ENCODE peak calls at places on chromosomes 2 and 18, in seven cellular contexts. W is cardiac muscle cell, C is upper lobe of right lung, D is SK-N-SH, K is HCT116, I is endodermal cell, L is tibial artery. Q is an unnamed sample.

GRCh38 chr2:14907014-14907612 is 274.6 kb downstream of the LRATD1 start:
- DNase-seq in W (no peak), C (no peak), D (no peak), K (no peak), I (peak; percentile 53), L (no peak), Q (peak; percentile 7)

GRCh38 chr18:13268746-13269285 is 50.3 kb downstream of the LDLRAD4 start:
- DNase-seq in W (no peak), C (no peak), D (no peak), K (no peak), I (no peak), L (no peak), Q (no peak)

GRCh38 chr2:191678437-191679110 is 638 bp downstream of the NABP1 start:
- DNase-seq in W (peak; percentile 52), C (peak; percentile 86), D (peak; percentile 69), K (no peak), I (peak; percentile 76), L (peak; percentile 52), Q (no peak)

GRCh38 chr2:79219383-79219988 is 59.9 kb upstream of the REG3A start:
- DNase-seq in W (peak; percentile 74), C (no peak), D (peak; percentile 36), K (no peak), I (peak; percentile 81), L (no peak), Q (peak; percentile 37)

GRCh38 chr2:224586127-224586702 is 1.1 kb upstream of the CUL3 start:
- DNase-seq in W (no peak), C (no peak), D (no peak), K (no peak), I (no peak), L (no peak), Q (no peak)

GRCh38 chr2:131044078-131044756 is 49.0 kb downstream of the FAM168B start:
- DNase-seq in W (no peak), C (peak; percentile 45), D (no peak), K (no peak), I (peak; percentile 48), L (no peak), Q (no peak)

GRCh38 chr2:235669269-235669831 is 175.5 kb downstream of the AGAP1 start:
- DNase-seq in W (peak; percentile 85), C (peak; percentile 79), D (peak; percentile 90), K (peak; percentile 77), I (peak; percentile 95), L (peak; percentile 45), Q (peak; percentile 77)

GRCh38 chr18:77763530-77763929 is 513.9 kb downstream of the GALR1 start:
- DNase-seq in W (peak; percentile 57), C (no peak), D (no peak), K (no peak), I (no peak), L (no peak), Q (no peak)

GRCh38 chr18:12283256-12283655 is 24.8 kb upstream of the TUBB6 start:
- DNase-seq in W (peak; percentile 52), C (no peak), D (no peak), K (peak; percentile 73), I (peak; percentile 66), L (no peak), Q (no peak)

GRCh38 chr18:6613581-6613980 is 115.9 kb upstream of the ARHGAP28 start:
- DNase-seq in W (no peak), C (no peak), D (no peak), K (no peak), I (no peak), L (no peak), Q (peak; percentile 33)

GRCh38 chr2:240129311-240129710 is 6.8 kb downstream of the COPS9 start:
- DNase-seq in W (no peak), C (no peak), D (no peak), K (no peak), I (no peak), L (peak; percentile 3), Q (no peak)

GRCh38 chr2:207071820-207072219 is 93.9 kb downstream of the KLF7 start:
- DNase-seq in W (no peak), C (no peak), D (no peak), K (no peak), I (no peak), L (no peak), Q (no peak)

GRCh38 chr18:66575263-66575662 is 28.6 kb downstream of the CDH19 start:
- DNase-seq in W (peak; percentile 1), C (no peak), D (no peak), K (no peak), I (no peak), L (no peak), Q (no peak)

GRCh38 chr2:230602562-230603230 is 109.9 kb upstream of the CAB39 start:
- DNase-seq in W (no peak), C (no peak), D (no peak), K (no peak), I (no peak), L (no peak), Q (no peak)

GRCh38 chr2:73528688-73529087 is 113.5 kb downstream of the NAT8 start:
- DNase-seq in W (no peak), C (no peak), D (no peak), K (no peak), I (no peak), L (no peak), Q (no peak)
- H3K9me3 ChIP-seq in W (no peaks in the 10 kb centered on the region), C (peaks cover 37% of the 10 kb centered on the region), D (peaks cover 12% of the 10 kb centered on the region), K (no peaks in the 10 kb centered on the region), I (peaks cover 74% of the 10 kb centered on the region), L (no peaks in the 10 kb centered on the region), Q (peaks cover 8% of the 10 kb centered on the region)

DNA sequence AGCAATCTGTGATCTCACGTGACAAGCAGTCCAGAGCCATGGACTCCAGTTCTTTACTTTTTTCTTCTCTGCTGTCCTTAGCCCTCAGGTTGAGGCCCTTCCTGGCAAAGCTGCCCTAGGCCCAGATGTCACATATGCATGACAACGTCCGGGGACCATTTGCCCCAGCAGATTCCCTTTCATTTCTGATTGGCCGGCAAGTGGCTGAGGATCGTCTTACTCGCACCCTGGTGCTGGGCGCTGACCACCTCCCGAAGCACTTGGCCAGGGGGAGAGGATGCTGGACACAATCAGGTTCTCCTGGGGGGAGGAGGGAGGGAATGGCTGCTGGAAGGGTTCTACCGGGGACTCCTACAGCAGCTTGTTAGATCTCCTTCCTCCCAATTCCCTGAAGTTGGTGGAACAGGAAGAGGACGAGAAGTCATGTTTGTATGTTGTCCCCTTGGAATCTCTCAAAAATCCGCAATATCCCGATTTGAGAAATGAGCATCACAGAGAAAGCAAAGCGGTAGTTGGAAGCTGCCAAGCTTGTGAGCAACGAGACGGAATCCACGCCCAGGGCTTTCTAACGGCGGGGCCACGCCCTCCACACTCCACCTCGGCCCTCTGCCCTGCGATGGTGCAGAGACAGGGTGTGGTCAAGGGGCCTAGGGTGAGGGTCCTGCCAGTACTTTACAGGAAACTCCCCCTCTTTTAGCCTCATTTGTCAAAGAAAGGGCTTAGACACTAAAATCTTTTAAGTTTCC is 61.8 kb upstream of the YWHAQ start:
- DNase-seq in W (no peak), C (peak; percentile 55), D (peak; percentile 14), K (no peak), I (peak; percentile 64), L (peak; percentile 41), Q (no peak)
- H3K4me1 ChIP-seq in W (no peaks in the 10 kb centered on the region), C (peaks cover 5% of the 10 kb centered on the region), D (no peaks in the 10 kb centered on the region), K (peaks cover 3% of the 10 kb centered on the region), I (no peaks in the 10 kb centered on the region), L (peaks cover 16% of the 10 kb centered on the region), Q (no peaks in the 10 kb centered on the region)

DNA sequence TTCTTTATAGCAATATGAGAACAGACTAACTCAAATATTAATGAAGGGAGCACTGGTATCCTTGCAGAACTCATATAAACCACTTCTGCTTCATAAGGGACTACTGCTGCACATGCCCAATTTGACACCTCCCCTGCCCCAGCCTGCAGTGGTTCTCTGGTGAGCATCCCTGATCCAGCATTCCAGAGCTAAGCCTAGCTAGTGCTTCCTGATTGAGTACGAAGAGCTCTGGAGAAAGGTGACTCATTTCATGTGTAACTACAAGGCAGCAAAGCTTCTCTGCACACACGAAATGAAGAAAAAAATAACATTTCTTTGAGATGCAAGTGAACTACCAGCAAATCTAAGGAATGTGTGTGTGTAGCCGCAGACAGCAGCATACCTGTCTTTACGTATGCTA is 22.8 kb upstream of the ADNP2 start:
- DNase-seq in W (no peak), C (no peak), D (no peak), K (no peak), I (no peak), L (no peak), Q (no peak)
- H3K9me3 ChIP-seq in W (no peaks in the 10 kb centered on the region), C (peaks cover 15% of the 10 kb centered on the region), D (peaks cover 21% of the 10 kb centered on the region), K (peaks cover 4% of the 10 kb centered on the region), I (peaks cover 42% of the 10 kb centered on the region), L (peaks cover 3% of the 10 kb centered on the region), Q (no peaks in the 10 kb centered on the region)

GRCh38 chr2:73110622-73111299 is 2.0 kb downstream of the RAB11FIP5 start:
- DNase-seq in W (no peak), C (no peak), D (no peak), K (no peak), I (no peak), L (no peak), Q (no peak)
- H3K4me1 ChIP-seq in W (peaks cover 15% of the 10 kb centered on the region), C (peaks cover 25% of the 10 kb centered on the region), D (peaks cover 52% of the 10 kb centered on the region), K (peaks cover 20% of the 10 kb centered on the region), I (no peaks in the 10 kb centered on the region), L (peaks cover 46% of the 10 kb centered on the region), Q (peaks cover 8% of the 10 kb centered on the region)

GRCh38 chr18:3529077-3529476 is 79.1 kb downstream of the TGIF1 start:
- DNase-seq in W (no peak), C (no peak), D (no peak), K (no peak), I (no peak), L (no peak), Q (no peak)

GRCh38 chr18:3526421-3527354 is 76.7 kb downstream of the TGIF1 start:
- DNase-seq in W (peak; percentile 52), C (no peak), D (peak; percentile 29), K (no peak), I (no peak), L (no peak), Q (no peak)

GRCh38 chr18:3528251-3528650 is 78.3 kb downstream of the TGIF1 start:
- DNase-seq in W (no peak), C (no peak), D (no peak), K (no peak), I (no peak), L (no peak), Q (no peak)

GRCh38 chr18:3524706-3525105 is 74.7 kb downstream of the TGIF1 start:
- DNase-seq in W (no peak), C (no peak), D (no peak), K (no peak), I (no peak), L (no peak), Q (no peak)

GRCh38 chr18:3525870-3526420 is 76.0 kb downstream of the TGIF1 start:
- DNase-seq in W (no peak), C (no peak), D (no peak), K (no peak), I (peak; percentile 49), L (no peak), Q (no peak)
- H3K9me3 ChIP-seq in W (no peaks in the 10 kb centered on the region), C (peaks cover 4% of the 10 kb centered on the region), D (no peaks in the 10 kb centered on the region), K (no peaks in the 10 kb centered on the region), I (peaks cover 17% of the 10 kb centered on the region), L (no peaks in the 10 kb centered on the region), Q (no peaks in the 10 kb centered on the region)

GRCh38 chr18:48775372-48776160 is 175.2 kb downstream of the SMAD7 start:
- DNase-seq in W (no peak), C (no peak), D (no peak), K (no peak), I (no peak), L (no peak), Q (no peak)
- H3K4me1 ChIP-seq in W (peaks cover 60% of the 10 kb centered on the region), C (peaks cover 39% of the 10 kb centered on the region), D (peaks cover 49% of the 10 kb centered on the region), K (peaks cover 5% of the 10 kb centered on the region), I (peaks cover 4% of the 10 kb centered on the region), L (peaks cover 61% of the 10 kb centered on the region), Q (no peaks in the 10 kb centered on the region)